ENCODE peak calls at places on chromosomes 13 and 19, in six cellular contexts. G is HepG2, S is stomach, P is upper lobe of left lung, V is GM23338, F is transverse colon. D is an unnamed sample.

GRCh38 chr19:17727843-17728242 is 8.6 kb downstream of the MAP1S start:
- DNase-seq in G (no peak), S (no peak), P (no peak), V (no peak), F (no peak), D (no peak)

GRCh38 chr13:112803422-112803821 is 113.6 kb downstream of the ATP11A start:
- DNase-seq in G (no peak), S (no peak), P (no peak), V (no peak), F (no peak), D (no peak)

GRCh38 chr13:111513766-111514611 is 193.5 kb downstream of the TEX29 start:
- DNase-seq in G (no peak), S (no peak), P (no peak), V (no peak), F (no peak), D (no peak)

GRCh38 chr13:110503037-110503901 is 58.3 kb downstream of the RAB20 start:
- DNase-seq in G (no peak), S (no peak), P (no peak), V (no peak), F (no peak), D (no peak)

GRCh38 chr13:65112123-65113075 is 2117.7 kb downstream of the PCDH9 start:
- DNase-seq in G (no peak), S (no peak), P (no peak), V (no peak), F (no peak), D (no peak)

GRCh38 chr19:13097331-13098258 is 5.1 kb downstream of the LYL1 start:
- DNase-seq in G (no peak), S (no peak), P (peak), V (peak), F (no peak), D (no peak)

GRCh38 chr13:33911521-33911920 is 93.6 kb downstream of the RFC3 start:
- DNase-seq in G (no peak), S (no peak), P (no peak), V (no peak), F (no peak), D (no peak)

GRCh38 chr19:31500540-31500830 is 151.2 kb upstream of the TSHZ3 start:
- DNase-seq in G (no peak), S (no peak), P (no peak), V (no peak), F (no peak), D (no peak)

GRCh38 chr13:73717632-73718031 is 416.6 kb downstream of the KLF12 start:
- DNase-seq in G (no peak), S (no peak), P (no peak), V (no peak), F (no peak), D (peak)

GRCh38 chr13:37144661-37145060 is 39.2 kb upstream of the CSNK1A1L start:
- DNase-seq in G (no peak), S (no peak), P (no peak), V (no peak), F (no peak), D (no peak)

GRCh38 chr19:46718157-46718933 is 1.4 kb upstream of the PRKD2 start:
- DNase-seq in G (no peak), S (peak), P (peak), V (peak), F (peak), D (no peak)
- H3K27ac ChIP-seq in G (no peak), S (peak), P (peak), V (peak), F (peak), D (peak)

DNA sequence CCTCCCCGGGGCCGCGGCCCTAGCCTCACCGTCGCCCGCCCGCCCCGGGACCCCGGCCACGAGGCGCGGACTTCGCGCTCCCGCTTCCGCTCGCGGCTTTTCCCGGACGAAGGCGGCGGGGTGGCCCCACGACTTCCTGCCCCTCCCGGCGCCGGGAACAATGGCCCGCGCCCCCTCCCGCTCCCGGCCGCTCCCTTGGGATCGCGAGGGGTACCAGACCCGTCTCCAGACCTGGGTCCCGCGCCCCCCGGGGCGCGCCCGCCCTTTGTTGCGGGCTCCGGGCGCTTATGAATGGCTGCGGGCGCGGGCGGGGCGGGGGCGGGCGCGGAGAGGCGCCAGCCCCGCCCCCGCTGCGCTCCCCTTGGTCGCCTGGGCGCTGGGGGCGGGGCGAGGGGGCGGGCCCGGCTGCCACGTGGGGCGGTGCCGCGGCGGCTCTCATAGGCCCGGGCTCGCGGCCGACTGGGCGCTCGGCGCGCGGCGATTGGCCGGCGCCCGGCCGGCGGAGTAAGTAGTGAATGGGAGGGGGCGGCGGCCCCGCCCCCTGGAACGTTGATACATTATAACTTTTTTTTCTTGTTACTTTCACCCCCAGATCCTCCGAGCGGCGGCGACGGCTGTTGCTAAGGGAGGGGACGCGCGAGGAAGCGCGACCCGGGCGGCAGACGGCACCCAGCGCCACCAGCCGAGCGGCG is 1.1 kb downstream of the MIDN start:
- DNase-seq in G (peak), S (peak), P (peak), V (peak), F (peak), D (peak)
- TF ChIP-seq POLR2AphosphoS5 in G (peak), S (peak), P (peak), V (peak), F (peak), D (peak)

GRCh38 chr13:51245583-51245982 is 23.4 kb downstream of the FAM124A start:
- DNase-seq in G (no peak), S (no peak), P (no peak), V (no peak), F (no peak), D (no peak)
- H3K27ac ChIP-seq in G (no peak), S (no peak), P (no peak), V (peak), F (peak), D (peak)

GRCh38 chr19:8240274-8241229 is 31.4 kb downstream of the CERS4 start:
- DNase-seq in G (peak), S (peak), P (peak), V (peak), F (peak), D (peak)
- TF ChIP-seq POLR2AphosphoS5 in G (peak), S (peak), P (no peak), V (peak), F (peak), D (peak)

DNA sequence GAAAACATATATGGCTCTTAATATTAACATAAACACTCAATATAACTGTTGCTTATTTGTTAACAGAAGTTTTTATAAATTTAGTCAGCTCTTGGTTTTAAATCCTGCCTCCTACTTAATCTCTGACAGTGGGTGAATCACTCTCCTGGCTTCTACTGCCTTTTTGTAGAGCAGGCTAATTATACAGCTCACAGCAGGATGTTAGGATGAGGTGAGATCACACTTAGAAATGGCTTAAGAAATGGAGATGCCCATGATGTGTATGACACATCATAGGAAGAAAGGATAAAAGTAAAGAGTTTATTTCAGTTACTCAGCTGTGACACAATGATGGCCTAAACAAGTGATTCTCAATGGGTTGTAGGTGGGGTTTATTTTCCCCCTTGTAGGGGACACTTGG is 345.6 kb downstream of the SPRY2 start:
- DNase-seq in G (no peak), S (no peak), P (no peak), V (no peak), F (no peak), D (no peak)
- H3K27ac ChIP-seq in G (no peak), S (no peak), P (no peak), V (no peak), F (no peak), D (no peak)

DNA sequence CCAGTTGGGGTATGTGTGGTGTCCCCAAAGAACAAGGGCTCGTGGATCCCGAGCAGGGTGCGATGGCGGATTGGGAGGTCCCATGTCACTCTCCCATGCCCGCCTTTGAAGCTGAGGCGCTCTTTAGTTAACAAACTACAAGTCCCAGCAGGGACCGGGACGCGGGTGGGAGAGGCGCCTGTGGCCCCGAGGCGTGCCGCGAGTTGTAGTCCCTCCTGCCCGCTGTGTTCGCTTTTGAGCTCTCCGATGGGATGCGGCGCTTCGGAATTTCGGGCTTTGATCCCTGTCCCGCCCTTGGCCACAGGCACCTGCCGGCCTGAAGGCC is 10.9 kb downstream of the CYTH2 start:
- DNase-seq in G (no peak), S (peak), P (peak), V (peak), F (peak), D (no peak)
- TF ChIP-seq POLR2AphosphoS5 in G (no peak), S (peak), P (no peak), V (peak), F (peak), D (peak)

GRCh38 chr19:46967578-46968018 is 52.0 kb upstream of the NPAS1 start:
- DNase-seq in G (no peak), S (peak), P (peak), V (no peak), F (peak), D (no peak)
- H3K27ac ChIP-seq in G (no peak), S (peak), P (peak), V (peak), F (peak), D (peak)